ENCODE peak calls at places on chromosomes 2 and 18, in six cellular contexts. One of them, this sample, is unnamed.

GRCh38 chr2:205188516-205189138 is 493.7 kb upstream of the NRP2 start:
- DNase-seq in HCT116: no peak
- DNase-seq in A549: no peak
- DNase-seq in HL-60: no peak
- DNase-seq in K562: no peak
- DNase-seq in Panc1: no peak
- DNase-seq in this sample: no peak

GRCh38 chr18:78376036-78376435 is 603.6 kb upstream of the SALL3 start:
- DNase-seq in A549: no peak
- DNase-seq in K562: no peak
- DNase-seq in HL-60: no peak
- DNase-seq in Panc1: no peak
- DNase-seq in HCT116: no peak
- DNase-seq in this sample: no peak

GRCh38 chr2:137689549-137689948 is 274.7 kb upstream of the HNMT start:
- DNase-seq in Panc1: no peak
- DNase-seq in A549: no peak
- DNase-seq in HCT116: no peak
- DNase-seq in HL-60: no peak
- DNase-seq in K562: no peak
- DNase-seq in this sample: no peak

GRCh38 chr18:77334876-77335275 is 85.2 kb downstream of the GALR1 start:
- DNase-seq in Panc1: no peak
- DNase-seq in HCT116: no peak
- DNase-seq in K562: no peak
- DNase-seq in HL-60: no peak
- DNase-seq in A549: no peak
- DNase-seq in this sample: no peak

GRCh38 chr18:27994571-27994970 is 182.4 kb downstream of the CDH2 start:
- DNase-seq in HCT116: no peak
- DNase-seq in Panc1: no peak
- DNase-seq in A549: no peak
- DNase-seq in K562: no peak
- DNase-seq in HL-60: no peak
- DNase-seq in this sample: no peak

GRCh38 chr2:72425996-72426395 is 278.3 kb upstream of the CYP26B1 start:
- DNase-seq in Panc1: no peak
- DNase-seq in A549: no peak
- DNase-seq in HL-60: no peak
- DNase-seq in HCT116: no peak
- DNase-seq in K562: no peak
- DNase-seq in this sample: no peak

GRCh38 chr18:37778417-37779165 is 213.0 kb upstream of the CELF4 start:
- DNase-seq in HL-60: peak; percentile 61
- DNase-seq in A549: peak; percentile 13
- DNase-seq in K562: peak; percentile 58
- DNase-seq in HCT116: peak; percentile 13
- DNase-seq in Panc1: peak; percentile 17
- DNase-seq in this sample: peak; percentile 78

GRCh38 chr2:98025481-98026037 is 29.8 kb upstream of the TMEM131 start:
- DNase-seq in HL-60: no peak
- DNase-seq in K562: no peak
- DNase-seq in Panc1: no peak
- DNase-seq in A549: no peak
- DNase-seq in HCT116: no peak
- DNase-seq in this sample: no peak

GRCh38 chr2:105490204-105490603 is 91.4 kb upstream of the FHL2 start:
- DNase-seq in HL-60: no peak
- DNase-seq in K562: no peak
- DNase-seq in Panc1: no peak
- DNase-seq in A549: no peak
- DNase-seq in HCT116: no peak
- DNase-seq in this sample: no peak

DNA sequence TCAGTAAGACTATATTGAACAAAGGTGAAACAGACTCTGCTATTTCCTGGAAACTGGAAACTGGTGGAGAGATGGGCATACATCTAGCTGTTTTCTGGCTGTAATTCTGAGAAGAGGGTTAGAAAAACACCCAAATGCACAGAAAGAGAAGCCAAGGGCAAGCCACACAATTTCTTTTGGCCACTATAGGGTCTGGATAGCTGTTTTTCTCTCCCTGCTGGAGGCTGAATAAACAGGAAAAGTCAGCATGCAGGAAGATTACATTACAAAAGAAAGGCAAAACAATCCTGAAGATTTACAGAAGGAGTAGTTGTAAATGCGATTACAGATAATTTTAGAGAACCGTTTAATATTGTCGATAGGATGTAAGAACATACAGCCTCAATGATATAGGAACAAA is 186.2 kb upstream of the REG3G start:
- DNase-seq in A549: no peak
- DNase-seq in K562: no peak
- DNase-seq in HL-60: no peak
- DNase-seq in Panc1: no peak
- DNase-seq in HCT116: no peak
- DNase-seq in this sample: no peak
- TF ChIP-seq REST in A549: no peak
- TF ChIP-seq REST in K562: no peak
- TF ChIP-seq REST in HL-60: no peak
- TF ChIP-seq REST in Panc1: no peak
- TF ChIP-seq REST in HCT116: no peak
- TF ChIP-seq REST in this sample: no peak

DNA sequence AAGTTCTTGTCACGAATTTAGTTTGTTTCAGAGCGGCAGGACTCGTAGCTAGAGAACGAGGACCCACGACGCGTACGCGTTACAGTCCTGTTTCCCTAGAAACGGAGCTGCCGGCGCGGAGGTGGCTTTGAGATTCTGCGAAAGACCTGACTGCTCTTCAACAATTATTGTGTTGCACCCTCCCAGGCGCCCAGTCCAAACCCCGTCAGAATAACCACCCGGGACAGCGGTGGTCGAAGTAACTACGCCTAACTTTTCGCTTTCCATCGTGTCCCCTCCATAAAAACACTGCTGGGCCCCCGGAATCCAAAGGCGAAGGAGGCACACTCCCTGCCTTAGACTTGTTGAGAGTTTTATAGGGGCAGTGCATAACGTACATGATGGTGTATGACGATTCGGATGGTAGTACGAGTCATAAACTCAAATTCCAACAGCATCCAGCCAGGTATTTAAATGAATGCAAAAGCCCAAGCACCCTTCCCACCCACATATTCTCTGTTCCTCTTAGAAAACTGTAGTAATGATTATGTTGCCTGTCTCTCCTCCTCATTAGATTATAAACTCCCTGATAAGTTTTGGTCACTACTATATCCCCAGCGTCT is 651 bp upstream of the STAM2 start:
- DNase-seq in Panc1: no peak
- DNase-seq in HL-60: no peak
- DNase-seq in K562: no peak
- DNase-seq in A549: peak; percentile 25
- DNase-seq in HCT116: no peak
- DNase-seq in this sample: no peak
- TF ChIP-seq REST in Panc1: no peak
- TF ChIP-seq REST in HL-60: no peak
- TF ChIP-seq REST in K562: no peak
- TF ChIP-seq REST in A549: no peak
- TF ChIP-seq REST in HCT116: no peak
- TF ChIP-seq REST in this sample: no peak

DNA sequence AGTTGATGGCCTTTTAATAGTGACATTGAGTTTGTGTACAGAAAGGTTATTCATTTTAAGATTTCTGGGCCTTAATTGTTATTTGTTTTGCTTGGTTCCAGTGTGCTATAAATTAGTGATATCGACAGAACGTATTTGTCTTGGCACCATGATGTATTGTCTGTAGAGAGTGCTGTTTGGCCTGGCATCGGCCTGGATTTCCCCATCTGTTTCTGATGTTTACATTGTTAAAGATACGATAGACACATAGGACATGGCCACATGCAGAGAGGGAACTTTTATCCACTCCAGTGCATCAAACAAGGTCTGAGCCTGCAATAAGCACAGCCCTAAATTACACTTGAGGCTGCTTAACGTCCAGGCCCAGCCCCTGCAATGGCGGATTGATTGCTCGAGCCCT is 144.7 kb downstream of the SLC4A3 start:
- DNase-seq in HCT116: no peak
- DNase-seq in HL-60: no peak
- DNase-seq in Panc1: no peak
- DNase-seq in K562: no peak
- DNase-seq in A549: no peak
- DNase-seq in this sample: no peak
- TF ChIP-seq REST in HCT116: no peak
- TF ChIP-seq REST in HL-60: no peak
- TF ChIP-seq REST in Panc1: no peak
- TF ChIP-seq REST in K562: no peak
- TF ChIP-seq REST in A549: no peak
- TF ChIP-seq REST in this sample: no peak

DNA sequence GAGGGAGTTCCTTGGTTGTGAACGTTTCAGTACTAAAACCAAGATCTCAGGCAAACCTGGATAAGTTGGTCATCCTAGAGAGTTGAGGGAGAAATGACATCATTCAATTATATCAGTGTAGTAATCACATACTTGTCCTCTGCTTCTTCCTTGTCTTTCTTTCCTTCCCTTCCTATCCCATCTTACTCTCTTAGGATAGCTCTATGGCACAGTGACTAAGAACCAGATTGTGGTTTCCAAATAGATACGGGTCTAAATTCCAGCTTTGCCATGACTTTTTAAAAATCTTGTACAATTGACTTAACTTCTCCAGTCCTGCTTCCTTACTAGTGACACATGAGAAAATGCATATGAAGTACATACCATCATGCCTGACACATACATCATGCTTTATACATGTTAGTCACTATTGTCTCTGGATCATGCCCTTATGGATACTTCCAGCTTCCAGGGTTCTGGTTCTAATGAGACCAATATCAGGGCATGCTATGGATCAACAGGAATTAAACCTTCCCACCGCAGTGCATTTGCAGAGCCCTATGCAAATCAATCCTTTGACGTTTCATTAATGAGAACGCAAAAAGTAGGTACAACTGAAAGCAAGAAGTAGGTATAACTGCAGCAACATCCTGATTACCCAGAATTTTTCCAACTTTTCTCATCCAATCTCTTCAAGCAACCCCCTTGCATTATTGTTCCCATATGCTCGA is 168.0 kb upstream of the KLF7 start:
- DNase-seq in HCT116: no peak
- DNase-seq in Panc1: no peak
- DNase-seq in HL-60: no peak
- DNase-seq in K562: no peak
- DNase-seq in A549: no peak
- DNase-seq in this sample: no peak
- TF ChIP-seq REST in HCT116: no peak
- TF ChIP-seq REST in Panc1: no peak
- TF ChIP-seq REST in HL-60: no peak
- TF ChIP-seq REST in K562: no peak
- TF ChIP-seq REST in A549: no peak
- TF ChIP-seq REST in this sample: no peak